ENCODE peak calls at places on chromosome 20, in six cellular contexts. One of them, this sample, is unnamed.

GRCh38 chr20:2364014-2364413 is 16.7 kb upstream of the TGM6 start:
- DNase-seq in esophagus squamous epithelium: no peak
- DNase-seq in NB4: no peak
- DNase-seq in HepG2: no peak
- DNase-seq in tibial nerve: no peak
- DNase-seq in H54: no peak
- DNase-seq in this sample: no peak

GRCh38 chr20:54355631-54356280 is 119.6 kb upstream of the DOK5 start:
- DNase-seq in esophagus squamous epithelium: no peak
- DNase-seq in NB4: no peak
- DNase-seq in HepG2: no peak
- DNase-seq in tibial nerve: no peak
- DNase-seq in H54: no peak
- DNase-seq in this sample: no peak

GRCh38 chr20:61015602-61016001 is 236.5 kb upstream of the CDH4 start:
- DNase-seq in esophagus squamous epithelium: no peak
- DNase-seq in NB4: no peak
- DNase-seq in HepG2: no peak
- DNase-seq in tibial nerve: no peak
- DNase-seq in H54: no peak
- DNase-seq in this sample: no peak

GRCh38 chr20:35252037-35252461 is 25.6 kb downstream of the MMP24 start:
- DNase-seq in esophagus squamous epithelium: no peak
- DNase-seq in NB4: peak; percentile 37
- DNase-seq in HepG2: no peak
- DNase-seq in tibial nerve: no peak
- DNase-seq in H54: no peak
- DNase-seq in this sample: no peak

GRCh38 chr20:44052166-44052565 is 134.8 kb downstream of the JPH2 start:
- DNase-seq in esophagus squamous epithelium: no peak
- DNase-seq in NB4: no peak
- DNase-seq in HepG2: no peak
- DNase-seq in tibial nerve: no peak
- DNase-seq in H54: no peak
- DNase-seq in this sample: no peak

GRCh38 chr20:15703171-15703911 is 869.9 kb downstream of the KIF16B start:
- DNase-seq in esophagus squamous epithelium: no peak
- DNase-seq in NB4: no peak
- DNase-seq in HepG2: peak; percentile 14
- DNase-seq in tibial nerve: no peak
- DNase-seq in H54: no peak
- DNase-seq in this sample: no peak

GRCh38 chr20:4559906-4560305 is 161.8 kb upstream of the PRND start:
- DNase-seq in esophagus squamous epithelium: no peak
- DNase-seq in NB4: no peak
- DNase-seq in HepG2: no peak
- DNase-seq in tibial nerve: no peak
- DNase-seq in H54: no peak
- DNase-seq in this sample: no peak

GRCh38 chr20:16271450-16271849 is 301.8 kb downstream of the KIF16B start:
- DNase-seq in esophagus squamous epithelium: no peak
- DNase-seq in NB4: no peak
- DNase-seq in HepG2: peak; percentile 20
- DNase-seq in tibial nerve: no peak
- DNase-seq in H54: no peak
- DNase-seq in this sample: no peak

GRCh38 chr20:20267685-20268429 is 100.0 kb upstream of the INSM1 start:
- DNase-seq in esophagus squamous epithelium: no peak
- DNase-seq in NB4: no peak
- DNase-seq in HepG2: no peak
- DNase-seq in tibial nerve: no peak
- DNase-seq in H54: no peak
- DNase-seq in this sample: no peak

GRCh38 chr20:45949542-45950329 is 15.3 kb downstream of the PCIF1 start:
- DNase-seq in esophagus squamous epithelium: no peak
- DNase-seq in NB4: no peak
- DNase-seq in HepG2: no peak
- DNase-seq in tibial nerve: no peak
- DNase-seq in H54: no peak
- DNase-seq in this sample: no peak

GRCh38 chr20:64116541-64117423 is 9.4 kb upstream of the NPBWR2 start:
- DNase-seq in esophagus squamous epithelium: no peak
- DNase-seq in NB4: no peak
- DNase-seq in HepG2: no peak
- DNase-seq in tibial nerve: no peak
- DNase-seq in H54: no peak
- DNase-seq in this sample: no peak

GRCh38 chr20:49631074-49631716 is 63.3 kb upstream of the PTGIS start:
- DNase-seq in esophagus squamous epithelium: no peak
- DNase-seq in NB4: no peak
- DNase-seq in HepG2: no peak
- DNase-seq in tibial nerve: no peak
- DNase-seq in H54: no peak
- DNase-seq in this sample: no peak

GRCh38 chr20:19932170-19932667 is 84.9 kb upstream of the NAA20 start:
- DNase-seq in esophagus squamous epithelium: no peak
- DNase-seq in NB4: no peak
- DNase-seq in HepG2: no peak
- DNase-seq in tibial nerve: no peak
- DNase-seq in H54: no peak
- DNase-seq in this sample: no peak

GRCh38 chr20:25574411-25574810 is 10.9 kb downstream of the NINL start:
- DNase-seq in esophagus squamous epithelium: no peak
- DNase-seq in NB4: peak; percentile 44
- DNase-seq in HepG2: peak; percentile 63
- DNase-seq in tibial nerve: no peak
- DNase-seq in H54: no peak
- DNase-seq in this sample: no peak

GRCh38 chr20:57629976-57630525 is 9.8 kb upstream of the ZBP1 start:
- DNase-seq in esophagus squamous epithelium: no peak
- DNase-seq in NB4: no peak
- DNase-seq in HepG2: no peak
- DNase-seq in tibial nerve: no peak
- DNase-seq in H54: no peak
- DNase-seq in this sample: no peak

GRCh38 chr20:58308680-58309527 is 611 bp upstream of the RAB22A start:
- DNase-seq in esophagus squamous epithelium: no peak
- DNase-seq in NB4: peak; percentile 62
- DNase-seq in HepG2: no peak
- DNase-seq in tibial nerve: peak; percentile 34
- DNase-seq in H54: peak; percentile 49
- DNase-seq in this sample: peak; percentile 88

GRCh38 chr20:51095755-51096509 is 73.0 kb upstream of the KCNG1 start:
- DNase-seq in esophagus squamous epithelium: no peak
- DNase-seq in NB4: peak; percentile 16
- DNase-seq in HepG2: no peak
- DNase-seq in tibial nerve: no peak
- DNase-seq in H54: no peak
- DNase-seq in this sample: no peak

GRCh38 chr20:14446446-14446845 is 109.0 kb upstream of the FLRT3 start:
- DNase-seq in esophagus squamous epithelium: no peak
- DNase-seq in NB4: no peak
- DNase-seq in HepG2: no peak
- DNase-seq in tibial nerve: no peak
- DNase-seq in H54: no peak
- DNase-seq in this sample: no peak

GRCh38 chr20:17856024-17856564 is 112.5 kb downstream of the SNX5 start:
- DNase-seq in esophagus squamous epithelium: no peak
- DNase-seq in NB4: peak; percentile 72
- DNase-seq in HepG2: peak; percentile 100
- DNase-seq in tibial nerve: no peak
- DNase-seq in H54: no peak
- DNase-seq in this sample: no peak

GRCh38 chr20:38211200-38212097 is 46.4 kb upstream of the TGM2 start:
- DNase-seq in esophagus squamous epithelium: no peak
- DNase-seq in NB4: no peak
- DNase-seq in HepG2: no peak
- DNase-seq in tibial nerve: no peak
- DNase-seq in H54: no peak
- DNase-seq in this sample: no peak

GRCh38 chr20:38209054-38209675 is 44.1 kb upstream of the TGM2 start:
- DNase-seq in esophagus squamous epithelium: no peak
- DNase-seq in NB4: no peak
- DNase-seq in HepG2: no peak
- DNase-seq in tibial nerve: no peak
- DNase-seq in H54: no peak
- DNase-seq in this sample: no peak

GRCh38 chr20:38208523-38208922 is 43.5 kb upstream of the TGM2 start:
- DNase-seq in esophagus squamous epithelium: no peak
- DNase-seq in NB4: no peak
- DNase-seq in HepG2: no peak
- DNase-seq in tibial nerve: no peak
- DNase-seq in H54: no peak
- DNase-seq in this sample: no peak

GRCh38 chr20:38209736-38210405 is 44.8 kb upstream of the TGM2 start:
- DNase-seq in esophagus squamous epithelium: no peak
- DNase-seq in NB4: no peak
- DNase-seq in HepG2: no peak
- DNase-seq in tibial nerve: no peak
- DNase-seq in H54: no peak
- DNase-seq in this sample: no peak

DNA sequence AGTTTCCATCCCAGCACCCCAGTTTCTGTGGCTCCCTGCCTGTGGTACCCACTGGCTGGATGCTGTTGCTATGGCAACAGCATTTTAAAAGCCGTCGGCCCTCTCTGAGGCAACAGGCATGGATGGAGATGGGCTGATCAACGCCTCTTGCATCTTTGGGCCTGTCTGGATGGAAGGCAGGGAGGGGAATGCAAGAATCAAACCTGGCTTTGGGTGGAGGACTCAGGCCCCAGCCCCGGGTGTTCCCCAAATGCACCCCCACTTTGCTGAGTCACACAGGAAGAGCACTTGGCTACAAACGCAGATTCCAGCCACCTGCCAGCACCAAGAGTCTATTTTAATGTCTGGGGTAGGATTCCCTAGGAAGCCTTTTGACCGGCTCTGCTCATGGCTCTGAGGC is 45.7 kb upstream of the TGM2 start:
- DNase-seq in esophagus squamous epithelium: no peak
- DNase-seq in NB4: no peak
- DNase-seq in HepG2: no peak
- DNase-seq in tibial nerve: no peak
- DNase-seq in H54: peak; percentile 61
- DNase-seq in this sample: peak; percentile 11
- TF ChIP-seq POLR2A in esophagus squamous epithelium: no peak
- TF ChIP-seq POLR2A in NB4: no peak
- TF ChIP-seq POLR2A in HepG2: no peak
- TF ChIP-seq POLR2A in tibial nerve: no peak
- TF ChIP-seq POLR2A in H54: no peak
- TF ChIP-seq POLR2A in this sample: no peak

GRCh38 chr20:325043-325888 is at the start of gene SOX12:
- DNase-seq in esophagus squamous epithelium: peak; percentile 62
- DNase-seq in NB4: peak; percentile 99
- DNase-seq in HepG2: peak; percentile 96
- DNase-seq in tibial nerve: peak; percentile 97
- DNase-seq in H54: peak; percentile 81
- DNase-seq in this sample: peak; percentile 95
- TF ChIP-seq POLR2A in esophagus squamous epithelium: no peak
- TF ChIP-seq POLR2A in NB4: peak; percentile 78
- TF ChIP-seq POLR2A in HepG2: no peak
- TF ChIP-seq POLR2A in tibial nerve: peak; percentile 34
- TF ChIP-seq POLR2A in H54: peak; percentile 52
- TF ChIP-seq POLR2A in this sample: peak; percentile 39

DNA sequence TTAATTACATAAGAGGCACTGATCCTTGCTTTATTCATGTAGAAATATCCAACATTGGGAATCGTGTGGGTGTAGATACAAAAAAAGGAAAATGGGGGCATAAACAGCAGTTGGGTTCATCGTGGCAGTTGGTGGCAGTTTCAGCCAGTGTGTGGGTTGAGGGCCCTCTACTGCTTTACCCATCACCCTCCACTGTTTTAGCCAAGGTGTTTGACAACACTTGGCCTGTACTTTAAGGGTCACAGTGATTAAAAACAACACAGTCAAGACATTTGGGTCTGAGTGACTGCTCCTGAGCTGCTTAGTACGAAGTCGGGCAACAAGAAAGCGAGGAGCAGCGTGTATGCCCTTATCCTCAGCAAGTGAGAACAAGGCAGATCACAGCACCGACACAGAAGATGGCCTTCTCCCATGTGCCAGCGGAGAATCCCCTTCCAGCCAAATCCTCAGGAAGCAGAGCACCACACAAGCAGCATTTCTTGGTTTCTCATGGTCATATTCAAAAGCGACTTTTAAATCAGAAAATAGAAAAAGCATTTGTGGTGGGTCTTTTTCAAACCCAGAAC is 23.7 kb downstream of the EIF2S2 start:
- DNase-seq in esophagus squamous epithelium: no peak
- DNase-seq in NB4: no peak
- DNase-seq in HepG2: no peak
- DNase-seq in tibial nerve: no peak
- DNase-seq in H54: no peak
- DNase-seq in this sample: no peak
- TF ChIP-seq POLR2A in esophagus squamous epithelium: no peak
- TF ChIP-seq POLR2A in NB4: peak; percentile 22
- TF ChIP-seq POLR2A in HepG2: no peak
- TF ChIP-seq POLR2A in tibial nerve: no peak
- TF ChIP-seq POLR2A in H54: no peak
- TF ChIP-seq POLR2A in this sample: peak; percentile 17

GRCh38 chr20:6057704-6058103 is 3.8 kb upstream of the LRRN4 start:
- DNase-seq in esophagus squamous epithelium: no peak
- DNase-seq in NB4: peak; percentile 71
- DNase-seq in HepG2: no peak
- DNase-seq in tibial nerve: no peak
- DNase-seq in H54: no peak
- DNase-seq in this sample: no peak
- TF ChIP-seq POLR2A in esophagus squamous epithelium: no peak
- TF ChIP-seq POLR2A in NB4: no peak
- TF ChIP-seq POLR2A in HepG2: no peak
- TF ChIP-seq POLR2A in tibial nerve: no peak
- TF ChIP-seq POLR2A in H54: no peak
- TF ChIP-seq POLR2A in this sample: no peak